ENCODE peak calls at places on chromosomes 6 and 20, in seven cellular contexts. G, K, J, R, W, T and V are unnamed samples.

GRCh38 chr6:39980839-39981580 is 46.7 kb upstream of the MOCS1 start:
- DNase-seq in K (peak), T (no peak), W (no peak), J (peak), R (peak), G (no peak), V (no peak)

GRCh38 chr6:6007311-6008113 is 787 bp upstream of the NRN1 start:
- DNase-seq in G (no peak), W (no peak), T (no peak), J (no peak), R (no peak), K (peak), V (no peak)

GRCh38 chr6:100677240-100677639 is 203.9 kb downstream of the ASCC3 start:
- DNase-seq in J (no peak), G (no peak), R (no peak), K (no peak), T (no peak), W (no peak), V (no peak)

GRCh38 chr6:54737247-54737646 is 109.3 kb upstream of the FAM83B start:
- DNase-seq in J (no peak), T (no peak), W (no peak), R (no peak), K (peak), G (peak), V (no peak)

GRCh38 chr6:26065952-26066380 is 21.3 kb upstream of the HFE start:
- DNase-seq in G (peak), T (no peak), K (peak), W (peak), R (peak), J (no peak), V (peak)

GRCh38 chr6:52545050-52545843 is 31.6 kb downstream of the TRAM2 start:
- DNase-seq in W (no peak), J (no peak), R (no peak), K (no peak), T (no peak), G (no peak), V (no peak)

GRCh38 chr6:3765415-3765814 is 13.9 kb upstream of the PXDC1 start:
- DNase-seq in R (no peak), K (no peak), W (no peak), J (no peak), T (no peak), G (no peak), V (no peak)

GRCh38 chr20:24672886-24673677 is 203.7 kb downstream of the SYNDIG1 start:
- DNase-seq in T (peak), W (no peak), R (no peak), K (no peak), G (peak), J (no peak), V (no peak)

GRCh38 chr6:130525378-130525777 is 159.6 kb downstream of the TMEM200A start:
- DNase-seq in K (no peak), J (no peak), G (no peak), T (no peak), R (no peak), W (no peak), V (no peak)

GRCh38 chr20:49187330-49188100 is 619 bp downstream of the STAU1 start:
- DNase-seq in R (peak), W (peak), K (peak), J (peak), G (peak), T (no peak), V (no peak)

DNA sequence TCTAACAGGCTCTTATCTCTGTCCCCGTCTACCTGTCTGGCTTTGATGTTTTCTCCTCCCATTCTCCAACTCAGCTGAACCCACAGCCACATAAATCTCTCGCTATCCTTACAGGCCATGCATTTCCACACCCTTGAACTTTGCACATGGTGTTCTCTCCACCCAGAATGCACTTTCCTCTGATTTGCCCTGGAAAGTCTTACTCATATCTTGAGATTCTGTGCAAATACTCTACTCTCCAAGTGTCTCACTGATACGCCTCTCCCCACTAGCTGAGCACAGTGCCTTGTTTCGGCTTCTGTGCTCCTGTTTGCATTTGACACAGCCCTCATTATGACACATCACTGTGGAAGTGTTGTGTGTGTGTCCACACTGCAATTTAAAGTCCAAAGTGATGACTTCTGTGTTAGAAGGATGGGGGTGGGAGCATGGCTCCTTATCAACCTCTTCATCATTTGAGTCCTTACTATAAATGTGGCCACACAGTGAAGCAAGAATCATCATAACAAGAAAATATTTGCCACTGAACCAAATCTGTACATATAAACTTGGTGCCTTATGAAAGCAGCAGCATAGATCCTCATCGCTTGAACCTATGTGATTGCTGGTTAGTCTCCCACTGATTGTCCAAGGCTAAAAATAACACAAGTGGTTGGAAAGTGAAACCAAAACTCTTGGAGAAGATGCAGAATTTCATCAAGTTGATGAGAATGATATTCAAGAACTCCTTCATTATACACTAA is 5.5 kb upstream of the PRELID3B start:
- DNase-seq in T (no peak), R (no peak), G (no peak), J (no peak), K (no peak), W (no peak), V (no peak)
- H3K27ac ChIP-seq in T (no peak), R (no peak), G (peak), J (no peak), K (no peak), W (no peak), V (no peak)

DNA sequence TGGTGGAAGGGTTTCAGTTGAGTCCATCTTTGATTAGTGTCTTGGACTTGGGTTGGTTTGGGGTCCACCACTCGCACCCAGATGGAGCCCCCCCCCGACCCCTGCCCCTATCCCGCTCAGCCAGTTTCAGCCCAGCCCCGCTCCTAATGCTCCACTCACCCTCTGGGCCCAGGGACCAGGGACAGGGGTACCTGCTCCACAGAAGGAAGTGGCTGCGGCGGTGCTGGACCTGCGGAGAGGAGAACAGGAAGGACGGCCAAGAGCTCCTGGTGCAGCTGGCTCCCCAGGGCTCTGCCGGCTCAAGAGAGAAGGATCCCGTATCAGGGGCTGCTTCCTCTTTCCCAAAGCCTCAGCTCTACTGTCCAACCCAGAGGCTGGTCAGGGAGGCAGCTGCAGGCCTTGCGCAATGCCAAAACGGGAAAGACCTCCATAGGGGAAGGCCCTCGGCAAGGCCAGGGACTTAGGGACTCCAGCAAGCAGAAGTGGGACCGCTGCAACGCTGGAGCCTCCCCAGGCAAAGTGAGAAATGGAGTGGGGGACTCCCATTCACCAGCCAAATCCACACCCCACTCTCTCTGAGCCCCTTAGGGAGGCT is at the start of gene SIGLEC1:
- DNase-seq in T (no peak), K (peak), W (peak), G (peak), R (no peak), J (no peak), V (no peak)
- H3K27ac ChIP-seq in T (no peak), K (no peak), W (no peak), G (peak), R (no peak), J (peak), V (no peak)

GRCh38 chr6:68726992-68727391 is 91.9 kb downstream of the ADGRB3 start:
- DNase-seq in J (no peak), K (no peak), T (no peak), R (no peak), G (no peak), W (no peak), V (no peak)
- H3K27ac ChIP-seq in J (no peak), K (no peak), T (no peak), R (no peak), G (no peak), W (no peak), V (peak)

GRCh38 chr6:106976270-106976669 is 1.7 kb upstream of the CD24 start:
- DNase-seq in R (no peak), J (no peak), W (no peak), T (no peak), K (no peak), G (no peak), V (no peak)
- H3K27ac ChIP-seq in R (no peak), J (no peak), W (peak), T (no peak), K (no peak), G (no peak), V (no peak)

GRCh38 chr6:72262254-72262653 is 359.6 kb upstream of the KCNQ5 start:
- DNase-seq in J (no peak), K (no peak), R (no peak), W (no peak), T (no peak), G (no peak), V (no peak)

GRCh38 chr6:72261554-72261953 is 360.3 kb upstream of the KCNQ5 start:
- DNase-seq in W (no peak), K (no peak), J (no peak), T (no peak), R (no peak), G (no peak), V (no peak)

GRCh38 chr6:72260489-72260888 is 361.4 kb upstream of the KCNQ5 start:
- DNase-seq in G (no peak), R (no peak), K (no peak), J (no peak), W (no peak), T (no peak), V (no peak)
- H3K27ac ChIP-seq in G (no peak), R (no peak), K (no peak), J (no peak), W (no peak), T (no peak), V (no peak)

GRCh38 chr6:149901444-149902140 is 3.7 kb upstream of the RAET1E start:
- DNase-seq in K (no peak), T (no peak), R (no peak), G (no peak), J (no peak), W (no peak), V (no peak)

GRCh38 chr6:149899486-149899885 is 1.6 kb upstream of the RAET1E start:
- DNase-seq in G (peak), W (no peak), J (no peak), R (no peak), T (no peak), K (no peak), V (no peak)

GRCh38 chr6:149900620-149901443 is 2.9 kb upstream of the RAET1E start:
- DNase-seq in R (peak), T (no peak), K (no peak), W (no peak), G (peak), J (no peak), V (no peak)

GRCh38 chr6:149898966-149899365 is 1.1 kb upstream of the RAET1E start:
- DNase-seq in K (no peak), R (no peak), W (no peak), T (no peak), G (peak), J (no peak), V (no peak)

GRCh38 chr6:149899926-149900619 is 2.2 kb upstream of the RAET1E start:
- DNase-seq in W (no peak), G (peak), T (no peak), K (no peak), J (no peak), R (no peak), V (no peak)
- H3K27ac ChIP-seq in W (no peak), G (no peak), T (peak), K (no peak), J (no peak), R (no peak), V (no peak)

GRCh38 chr6:101847690-101848089 is 454.2 kb downstream of the GRIK2 start:
- DNase-seq in K (peak), T (no peak), J (no peak), R (no peak), W (no peak), G (no peak), V (no peak)
- H3K27ac ChIP-seq in K (peak), T (no peak), J (no peak), R (no peak), W (no peak), G (no peak), V (no peak)

DNA sequence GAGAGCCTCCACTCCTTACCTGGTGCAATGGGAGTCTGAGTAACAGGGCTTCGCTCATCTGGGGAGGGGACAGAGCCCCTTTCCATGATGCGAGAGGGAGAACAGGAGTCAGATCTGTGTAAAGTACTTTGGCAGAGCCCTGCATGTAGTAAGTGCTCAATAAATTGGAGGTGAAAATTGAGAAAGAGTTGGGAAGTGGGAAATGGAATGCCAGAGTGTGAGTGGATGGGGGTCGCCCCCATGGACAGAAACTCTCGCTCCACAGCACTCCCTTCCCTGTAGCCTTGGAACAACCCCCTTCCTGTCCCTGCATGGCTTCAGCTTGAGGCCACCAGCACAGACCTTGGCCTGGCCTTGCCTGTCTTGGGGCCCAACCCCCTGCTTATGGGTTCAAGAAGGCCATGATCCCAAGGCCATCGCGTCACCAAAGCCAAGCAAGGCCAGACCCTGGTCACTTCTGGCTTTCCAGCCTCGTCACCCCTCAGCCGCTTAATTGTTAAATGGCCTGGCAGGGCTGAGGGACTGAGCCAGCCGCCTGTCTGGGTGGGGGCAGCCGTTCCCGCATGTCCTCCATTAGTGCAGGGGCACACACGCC is 93.8 kb upstream of the PTPN1 start:
- DNase-seq in W (no peak), R (no peak), G (no peak), J (peak), K (no peak), T (no peak), V (no peak)
- H3K27ac ChIP-seq in W (peak), R (peak), G (peak), J (peak), K (no peak), T (peak), V (peak)

GRCh38 chr6:96735332-96735731 is 101.9 kb downstream of the GPR63 start:
- DNase-seq in J (no peak), W (no peak), G (no peak), T (no peak), K (no peak), R (no peak), V (no peak)
- H3K27ac ChIP-seq in J (no peak), W (no peak), G (no peak), T (no peak), K (no peak), R (no peak), V (no peak)

GRCh38 chr6:142329486-142330113 is 27.8 kb downstream of the ADGRG6 start:
- DNase-seq in R (no peak), T (no peak), G (no peak), W (no peak), J (no peak), K (no peak), V (no peak)

GRCh38 chr6:142332393-142333080 is 30.7 kb downstream of the ADGRG6 start:
- DNase-seq in G (no peak), K (no peak), J (no peak), R (no peak), T (no peak), W (no peak), V (no peak)

GRCh38 chr6:142331075-142331551 is 29.3 kb downstream of the ADGRG6 start:
- DNase-seq in K (no peak), R (no peak), J (no peak), W (no peak), G (no peak), T (no peak), V (no peak)

GRCh38 chr6:142333431-142333830 is 31.6 kb downstream of the ADGRG6 start:
- DNase-seq in J (no peak), R (no peak), W (no peak), K (no peak), G (no peak), T (no peak), V (no peak)

GRCh38 chr6:142331601-142332000 is 29.8 kb downstream of the ADGRG6 start:
- DNase-seq in J (no peak), G (no peak), W (no peak), T (no peak), R (no peak), K (no peak), V (no peak)
- H3K27ac ChIP-seq in J (no peak), G (no peak), W (no peak), T (no peak), R (no peak), K (no peak), V (no peak)